ENCODE peak calls at places on chromosomes 3 and 15, in eight cellular contexts. B is HCT116, P is aorta, Z is right cardiac atrium, Y is AG04450, X is cardiac muscle cell, F is neural progenitor cell, H is IMR-90. R is an unnamed sample.

GRCh38 chr3:56899078-56899477 is 97.3 kb upstream of the ARHGEF3 start:
- DNase-seq in B (no peak), P (no peak), Z (no peak), Y (no peak), X (no peak), F (no peak), H (no peak), R (no peak)

GRCh38 chr3:135556184-135556583 is 409.3 kb upstream of the PPP2R3A start:
- DNase-seq in B (no peak), P (no peak), Z (no peak), Y (no peak), X (no peak), F (no peak), H (no peak), R (no peak)

GRCh38 chr3:13044496-13045244 is 28.6 kb downstream of the IQSEC1 start:
- DNase-seq in B (no peak), P (peak; percentile 35), Z (no peak), Y (no peak), X (no peak), F (peak; percentile 80), H (no peak), R (no peak)

GRCh38 chr3:14599488-14599887 is 52.1 kb upstream of the CCDC174 start:
- DNase-seq in B (no peak), P (no peak), Z (no peak), Y (no peak), X (no peak), F (no peak), H (no peak), R (no peak)

GRCh38 chr3:38345879-38346583 is 554 bp upstream of the XYLB start:
- DNase-seq in B (no peak), P (peak; percentile 60), Z (no peak), Y (no peak), X (no peak), F (no peak), H (no peak), R (no peak)

GRCh38 chr3:171600030-171600429 is 139.8 kb upstream of the TNIK start:
- DNase-seq in B (no peak), P (no peak), Z (no peak), Y (no peak), X (no peak), F (no peak), H (no peak), R (no peak)

GRCh38 chr3:38313685-38314084 is 31.6 kb downstream of the SLC22A14 start:
- DNase-seq in B (no peak), P (no peak), Z (no peak), Y (no peak), X (no peak), F (no peak), H (no peak), R (no peak)

GRCh38 chr3:152290374-152290773 is 21.6 kb downstream of the MBNL1 start:
- DNase-seq in B (no peak), P (no peak), Z (no peak), Y (no peak), X (no peak), F (no peak), H (no peak), R (no peak)

GRCh38 chr3:150170843-150171513 is 200.3 kb upstream of the PFN2 start:
- DNase-seq in B (no peak), P (no peak), Z (no peak), Y (peak; percentile 21), X (no peak), F (no peak), H (peak; percentile 43), R (no peak)

GRCh38 chr3:8938021-8938420 is 25.3 kb downstream of the RAD18 start:
- DNase-seq in B (peak; percentile 23), P (no peak), Z (no peak), Y (no peak), X (peak; percentile 14), F (peak; percentile 12), H (peak; percentile 59), R (peak; percentile 11)

GRCh38 chr3:33579181-33579510 is 138.9 kb downstream of the CLASP2 start:
- DNase-seq in B (no peak), P (no peak), Z (no peak), Y (no peak), X (no peak), F (no peak), H (no peak), R (no peak)

GRCh38 chr3:194312186-194312742 is 38.9 kb downstream of the CPN2 start:
- DNase-seq in B (no peak), P (no peak), Z (no peak), Y (no peak), X (no peak), F (no peak), H (no peak), R (no peak)

GRCh38 chr3:136624894-136625815 is 127.0 kb downstream of the STAG1 start:
- DNase-seq in B (peak; percentile 71), P (no peak), Z (no peak), Y (no peak), X (peak; percentile 3), F (no peak), H (no peak), R (peak; percentile 27)
- H3K27ac ChIP-seq in B (peak overlapping the region; percentile 50), P (no peak overlapping the region), Z (no peak overlapping the region), Y (no peak overlapping the region), X (peak overlapping the region; percentile 31), F (no peak overlapping the region), H (no peak overlapping the region), R (no peak overlapping the region)

DNA sequence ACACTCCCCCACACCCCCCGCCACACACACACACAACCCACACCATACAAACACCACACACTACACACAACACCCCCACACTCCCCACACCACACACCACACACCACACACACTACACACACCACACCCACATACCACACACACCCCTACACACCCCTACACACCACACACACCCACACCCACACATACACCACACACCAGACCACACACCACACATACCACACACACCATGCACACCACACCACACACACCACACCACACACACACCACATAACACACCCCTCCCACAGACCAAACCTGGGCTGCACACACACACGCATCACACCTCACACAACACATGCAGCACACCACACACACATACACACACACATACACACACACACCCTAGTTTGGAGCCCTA is 1.8 kb upstream of the RASGRF1 start:
- DNase-seq in B (no peak), P (no peak), Z (no peak), Y (no peak), X (no peak), F (no peak), H (no peak), R (no peak)
- H3K27me3 ChIP-seq in B (peaks cover 36% of the 10 kb centered on the region), P (no peaks in the 10 kb centered on the region), Z (peaks cover 1% of the 10 kb centered on the region), Y (peaks cover 45% of the 10 kb centered on the region), X (peaks cover 98% of the 10 kb centered on the region), F (peaks cover 100% of the 10 kb centered on the region), H (peaks cover 35% of the 10 kb centered on the region), R (peaks cover 26% of the 10 kb centered on the region)

GRCh38 chr3:21020681-21021080 is 730.3 kb downstream of the ZNF385D start:
- DNase-seq in B (no peak), P (no peak), Z (no peak), Y (no peak), X (no peak), F (no peak), H (no peak), R (no peak)

GRCh38 chr3:21020043-21020442 is 731.0 kb downstream of the ZNF385D start:
- DNase-seq in B (no peak), P (no peak), Z (no peak), Y (no peak), X (no peak), F (no peak), H (no peak), R (no peak)

GRCh38 chr3:21028412-21028811 is 722.6 kb downstream of the ZNF385D start:
- DNase-seq in B (no peak), P (no peak), Z (no peak), Y (no peak), X (no peak), F (no peak), H (no peak), R (no peak)

GRCh38 chr3:21024563-21024962 is 726.4 kb downstream of the ZNF385D start:
- DNase-seq in B (no peak), P (no peak), Z (no peak), Y (no peak), X (no peak), F (no peak), H (no peak), R (no peak)
- H3K4me3 ChIP-seq in B (no peak overlapping the region), P (no peak overlapping the region), Z (no peak overlapping the region), Y (no peak overlapping the region), X (no peak overlapping the region), F (no peak overlapping the region), H (no peak overlapping the region), R (no peak overlapping the region)

GRCh38 chr15:46526726-46527110 is 891.9 kb downstream of the SQOR start:
- DNase-seq in B (no peak), P (no peak), Z (no peak), Y (no peak), X (no peak), F (no peak), H (no peak), R (no peak)
- H3K27ac ChIP-seq in B (no peak overlapping the region), P (no peak overlapping the region), Z (no peak overlapping the region), Y (no peak overlapping the region), X (no peak overlapping the region), F (no peak overlapping the region), H (no peak overlapping the region), R (no peak overlapping the region)

R was measured in mammary epithelial cell.